ENCODE peak calls at places on chromosomes 6 and 20, in seven cellular contexts. E is body of pancreas, M is uterus, L is H54, D is Peyer's patch, W is A549, K is ovary. G is an unnamed sample.
A peak's percentile ranks its signal among the peaks of the same experiment; 100 is the strongest.

GRCh38 chr20:3353646-3354045 is 53.8 kb downstream of the DNAAF9 start:
- DNase-seq in E (no peak), M (no peak), K (no peak), D (no peak), W (no peak), L (no peak), G (no peak)

GRCh38 chr6:137423444-137424168 is 70.6 kb downstream of the OLIG3 start:
- DNase-seq in L (no peak), E (no peak), M (no peak), K (no peak), W (no peak), D (no peak), G (no peak)

GRCh38 chr6:40845588-40845987 is 193.4 kb downstream of the UNC5CL start:
- DNase-seq in M (peak; percentile 15), W (peak; percentile 52), E (peak; percentile 52), K (peak; percentile 38), L (peak; percentile 28), D (no peak), G (no peak)

GRCh38 chr6:108589244-108589730 is 28.6 kb downstream of the FOXO3 start:
- DNase-seq in D (peak; percentile 82), E (peak; percentile 72), W (peak; percentile 71), M (peak; percentile 78), K (peak; percentile 75), L (no peak), G (peak; percentile 76)

GRCh38 chr6:137371634-137372016 is 122.6 kb downstream of the OLIG3 start:
- DNase-seq in E (no peak), W (no peak), L (no peak), D (no peak), K (no peak), M (no peak), G (no peak)

GRCh38 chr6:109055771-109056235 is 38.8 kb downstream of the SESN1 start:
- DNase-seq in M (no peak), D (no peak), E (no peak), L (no peak), K (no peak), W (no peak), G (no peak)

GRCh38 chr20:34495307-34495706 is 20.9 kb upstream of the DYNLRB1 start:
- DNase-seq in W (no peak), M (no peak), E (no peak), L (no peak), K (no peak), D (no peak), G (no peak)

GRCh38 chr6:93644611-93645010 is 225.3 kb upstream of the EPHA7 start:
- DNase-seq in E (no peak), K (no peak), L (no peak), W (no peak), D (no peak), M (no peak), G (no peak)

GRCh38 chr6:121837545-121838229 is 402.2 kb downstream of the GJA1 start:
- DNase-seq in W (no peak), L (no peak), M (no peak), K (no peak), D (no peak), E (no peak), G (no peak)

GRCh38 chr6:81487489-81487888 is 265.0 kb downstream of the TENT5A start:
- DNase-seq in E (peak; percentile 57), K (peak; percentile 43), M (peak; percentile 57), L (no peak), D (peak; percentile 44), W (peak; percentile 4), G (peak; percentile 38)

GRCh38 chr20:41003143-41003932 is 25.3 kb upstream of the TOP1 start:
- DNase-seq in L (peak; percentile 63), K (no peak), W (peak; percentile 92), D (peak; percentile 91), E (peak; percentile 74), M (peak; percentile 84), G (peak; percentile 62)

GRCh38 chr20:18831830-18832229 is 18.2 kb downstream of the SCP2D1 start:
- DNase-seq in D (no peak), L (peak; percentile 24), W (no peak), E (no peak), K (no peak), M (peak; percentile 41), G (no peak)

GRCh38 chr20:46458891-46459750 is 52.7 kb upstream of the ELMO2 start:
- DNase-seq in D (peak; percentile 62), W (no peak), M (no peak), L (no peak), E (peak; percentile 73), K (no peak), G (no peak)

GRCh38 chr20:953742-954141 is 37.6 kb upstream of the ANGPT4 start:
- DNase-seq in L (no peak), E (no peak), K (no peak), M (no peak), D (no peak), W (no peak), G (no peak)

GRCh38 chr20:34040300-34041015 is 46.7 kb downstream of the RALY start:
- DNase-seq in K (no peak), W (no peak), D (no peak), M (no peak), E (no peak), L (no peak), G (no peak)

GRCh38 chr6:90294989-90295853 is 1.4 kb downstream of the BACH2 start:
- DNase-seq in L (no peak), D (peak; percentile 81), K (peak; percentile 70), W (peak; percentile 29), M (peak; percentile 49), E (peak; percentile 48), G (no peak)

DNA sequence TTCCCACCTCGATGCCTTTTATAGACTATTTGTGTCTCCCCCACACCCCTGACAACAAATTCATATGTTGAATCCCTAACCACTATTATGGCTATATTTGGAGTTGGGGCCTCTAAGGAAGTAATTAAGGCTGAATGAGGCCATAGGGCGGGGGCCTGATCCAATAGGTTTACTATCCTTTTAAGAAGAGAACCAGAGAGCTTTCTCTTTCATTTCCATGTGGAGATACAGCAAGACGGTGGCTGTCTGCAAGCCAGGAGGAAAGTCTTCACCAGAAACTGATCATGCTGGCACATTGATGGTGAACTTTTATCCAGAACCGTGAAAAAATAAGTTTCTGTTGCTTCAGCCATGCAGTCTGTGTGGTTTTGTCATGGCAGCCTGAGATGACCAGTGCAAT is 38.9 kb upstream of the CLIC5 start:
- DNase-seq in K (no peak), M (no peak), E (no peak), W (no peak), D (peak; percentile 58), L (no peak), G (no peak)
- TF ChIP-seq POLR2A in K (no peak), M (no peak), E (no peak), W (no peak), D (peak; percentile 31), L (no peak), G (no peak)

DNA sequence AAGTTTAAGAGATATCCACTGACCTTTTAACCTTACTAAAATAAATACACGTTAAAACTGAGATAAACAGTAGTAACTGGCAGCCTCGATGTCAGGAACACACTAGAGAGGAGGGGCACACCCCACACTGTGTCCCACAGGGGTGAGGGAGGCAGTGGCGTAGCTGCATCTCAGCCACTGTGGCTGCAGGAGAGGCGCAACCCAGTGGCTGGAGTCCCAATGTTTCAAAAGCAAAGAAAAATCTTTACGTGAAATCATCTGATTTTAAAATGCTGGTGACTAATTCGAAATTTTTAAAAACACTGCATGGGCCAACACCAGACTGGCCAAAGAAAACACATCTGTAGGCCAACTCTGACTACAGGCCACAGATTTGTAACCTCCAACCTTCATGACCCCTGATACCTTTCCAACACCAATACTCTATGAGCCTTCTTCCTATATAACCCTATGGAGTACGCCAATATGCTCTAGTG is 54.7 kb downstream of the TRAM2 start:
- DNase-seq in E (no peak), L (peak; percentile 60), M (peak; percentile 65), W (no peak), K (peak; percentile 58), D (no peak), G (peak; percentile 52)
- TF ChIP-seq POLR2A in E (no peak), L (no peak), M (no peak), W (no peak), K (no peak), D (no peak), G (no peak)

DNA sequence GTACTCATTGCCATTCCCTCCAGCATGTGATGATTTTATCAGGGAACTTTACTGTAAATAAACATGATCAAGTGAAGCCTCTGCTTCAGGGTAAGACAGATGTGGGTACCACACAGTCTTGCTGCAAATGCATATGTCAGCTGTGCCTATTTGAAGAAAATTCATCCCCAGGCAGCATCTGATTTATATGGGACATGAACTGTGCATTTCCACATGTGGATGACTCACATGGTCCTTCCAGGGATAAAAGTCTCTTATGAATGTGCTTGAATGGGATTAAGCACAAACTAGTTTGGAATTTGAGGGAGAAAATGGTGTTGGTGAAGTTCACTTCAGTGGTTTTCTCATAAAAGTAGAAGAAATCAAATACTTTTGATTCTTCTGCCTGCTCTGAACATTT is 274.5 kb downstream of the QKI start:
- DNase-seq in D (no peak), M (no peak), E (no peak), K (no peak), L (no peak), W (no peak), G (no peak)
- TF ChIP-seq POLR2A in D (no peak), M (no peak), E (no peak), K (no peak), L (no peak), W (no peak), G (no peak)

GRCh38 chr6:10531513-10531912 is 10.4 kb downstream of the GCNT2 start:
- DNase-seq in D (no peak), L (no peak), M (no peak), E (no peak), W (no peak), K (no peak), G (no peak)

GRCh38 chr6:10531942-10532341 is 10.8 kb downstream of the GCNT2 start:
- DNase-seq in K (no peak), L (no peak), D (no peak), W (no peak), E (no peak), M (no peak), G (no peak)

GRCh38 chr6:10526156-10526555 is 5.0 kb downstream of the GCNT2 start:
- DNase-seq in E (no peak), D (no peak), L (no peak), M (peak; percentile 33), W (no peak), K (no peak), G (no peak)

GRCh38 chr6:10529231-10529801 is 8.2 kb downstream of the GCNT2 start:
- DNase-seq in D (peak; percentile 53), L (no peak), K (no peak), M (no peak), W (no peak), E (peak; percentile 43), G (no peak)

DNA sequence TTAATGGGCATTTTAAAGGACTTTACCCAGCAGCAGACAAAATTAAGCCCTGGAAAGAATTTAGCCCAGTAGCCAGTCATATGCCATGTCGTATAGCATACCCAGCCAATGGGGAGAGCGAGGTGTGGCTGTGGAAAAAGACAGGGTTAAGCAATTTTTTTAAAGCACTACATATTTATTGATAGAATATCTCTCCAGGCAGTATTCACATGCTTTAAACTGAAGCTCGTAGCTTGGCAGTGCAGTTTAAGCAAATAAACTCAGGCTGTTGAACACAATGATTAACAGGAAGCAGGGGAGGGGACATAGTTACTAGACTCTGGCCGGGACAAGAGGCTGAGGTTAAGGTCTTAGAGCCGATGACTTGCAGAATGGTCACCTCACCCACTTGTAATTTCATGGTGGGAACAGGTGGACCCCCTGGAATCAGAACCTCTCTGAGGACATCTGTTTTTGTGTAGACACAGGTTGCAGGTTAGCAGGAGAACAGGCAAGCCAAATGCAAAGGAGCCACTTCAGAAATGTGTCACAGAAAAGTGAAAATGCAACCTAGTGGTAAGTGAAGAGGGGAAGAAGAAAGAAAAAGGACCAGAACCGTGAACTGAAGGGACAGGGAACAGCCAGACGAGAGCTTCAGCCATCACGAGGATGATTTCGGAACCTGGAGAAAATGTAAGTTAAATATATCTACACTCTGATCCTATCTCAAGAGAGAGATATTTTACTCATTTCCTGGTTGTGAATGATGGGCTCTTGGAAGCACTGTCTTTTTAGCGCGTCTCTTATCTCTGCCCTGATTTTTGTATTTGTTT is 7.2 kb downstream of the GCNT2 start:
- DNase-seq in D (peak; percentile 80), K (no peak), M (no peak), L (no peak), W (peak; percentile 74), E (peak; percentile 45), G (no peak)
- TF ChIP-seq POLR2A in D (peak; percentile 89), K (no peak), M (peak; percentile 42), L (no peak), W (no peak), E (peak; percentile 74), G (no peak)